ENCODE peak calls at places on chromosomes 7 and 10, in nine cellular contexts. L, T, O, F, E, Q, D, U and M are unnamed samples.

GRCh38 chr10:60921631-60922030 is 22.4 kb downstream of the RHOBTB1 start:
- DNase-seq in L (no peak), T (no peak), O (no peak), F (no peak), E (no peak), Q (no peak), D (no peak), U (no peak), M (no peak)

GRCh38 chr10:70503776-70504175 is 25.2 kb downstream of the PALD1 start:
- DNase-seq in L (no peak), T (no peak), O (no peak), F (no peak), E (no peak), Q (peak; percentile 53), D (no peak), U (no peak), M (no peak)

GRCh38 chr10:99619090-99619800 is 994 bp downstream of the SLC25A28 start:
- DNase-seq in L (no peak), T (no peak), O (peak; percentile 57), F (peak; percentile 33), E (no peak), Q (peak; percentile 48), D (peak; percentile 28), U (no peak), M (no peak)

GRCh38 chr10:43292745-43293676 is 26.1 kb upstream of the RASGEF1A start:
- DNase-seq in L (peak; percentile 24), T (peak; percentile 47), O (peak; percentile 75), F (peak; percentile 65), E (peak; percentile 74), Q (peak; percentile 71), D (peak; percentile 62), U (no peak), M (peak; percentile 21)

GRCh38 chr10:28842321-28842720 is 165.0 kb downstream of the BAMBI start:
- DNase-seq in L (no peak), T (peak; percentile 1), O (no peak), F (no peak), E (no peak), Q (peak; percentile 67), D (no peak), U (no peak), M (no peak)

GRCh38 chr10:1416456-1417037 is 320.8 kb downstream of the ADARB2 start:
- DNase-seq in L (no peak), T (no peak), O (no peak), F (no peak), E (no peak), Q (no peak), D (no peak), U (no peak), M (no peak)

GRCh38 chr10:92839191-92840085 is 8.9 kb upstream of the EXOC6 start:
- DNase-seq in L (peak; percentile 52), T (peak; percentile 46), O (peak; percentile 53), F (peak; percentile 68), E (peak; percentile 27), Q (no peak), D (peak; percentile 96), U (no peak), M (peak; percentile 34)

GRCh38 chr7:106774768-106775551 is 90.1 kb upstream of the PIK3CG start:
- DNase-seq in L (peak; percentile 48), T (no peak), O (peak; percentile 89), F (no peak), E (no peak), Q (peak; percentile 43), D (peak; percentile 96), U (no peak), M (no peak)

GRCh38 chr10:32417906-32418547 is 27.9 kb upstream of the CCDC7 start:
- DNase-seq in L (no peak), T (no peak), O (no peak), F (no peak), E (peak; percentile 72), Q (peak; percentile 96), D (no peak), U (no peak), M (no peak)

GRCh38 chr10:60335708-60336107 is 54.0 kb downstream of the ANK3 start:
- DNase-seq in L (no peak), T (no peak), O (peak; percentile 16), F (no peak), E (no peak), Q (no peak), D (peak; percentile 33), U (no peak), M (peak; percentile 19)

GRCh38 chr7:140159487-140159886 is 17.3 kb downstream of the KDM7A start:
- DNase-seq in L (no peak), T (no peak), O (no peak), F (no peak), E (no peak), Q (peak; percentile 24), D (no peak), U (no peak), M (no peak)

GRCh38 chr7:37054631-37055300 is 330.5 kb upstream of the AOAH start:
- DNase-seq in L (no peak), T (no peak), O (no peak), F (no peak), E (no peak), Q (peak; percentile 76), D (peak; percentile 21), U (no peak), M (no peak)

GRCh38 chr10:75195035-75195763 is 15.4 kb upstream of the VDAC2 start:
- DNase-seq in L (no peak), T (no peak), O (no peak), F (no peak), E (no peak), Q (peak; percentile 75), D (no peak), U (no peak), M (no peak)

GRCh38 chr10:95280637-95281036 is 10.2 kb downstream of the PDLIM1 start:
- DNase-seq in L (no peak), T (no peak), O (no peak), F (no peak), E (no peak), Q (no peak), D (no peak), U (no peak), M (peak; percentile 74)

GRCh38 chr10:43293677-43294057 is 26.8 kb upstream of the RASGEF1A start:
- DNase-seq in L (no peak), T (no peak), O (no peak), F (no peak), E (no peak), Q (no peak), D (no peak), U (no peak), M (no peak)

GRCh38 chr7:140609646-140610045 is 31.0 kb downstream of the DENND2A start:
- DNase-seq in L (no peak), T (no peak), O (no peak), F (no peak), E (no peak), Q (peak; percentile 59), D (no peak), U (no peak), M (no peak)

GRCh38 chr7:156423876-156424275 is 216.7 kb upstream of the RNF32 start:
- DNase-seq in L (no peak), T (no peak), O (no peak), F (no peak), E (no peak), Q (peak; percentile 22), D (no peak), U (no peak), M (no peak)

GRCh38 chr10:12350167-12350872 is 973 bp downstream of the CAMK1D start:
- DNase-seq in L (peak; percentile 18), T (peak; percentile 47), O (peak; percentile 16), F (peak; percentile 69), E (peak; percentile 59), Q (peak; percentile 70), D (peak; percentile 24), U (peak; percentile 12), M (peak; percentile 29)

GRCh38 chr7:90772410-90772809 is 176.3 kb downstream of the CDK14 start:
- DNase-seq in L (no peak), T (no peak), O (no peak), F (no peak), E (no peak), Q (no peak), D (no peak), U (no peak), M (no peak)

GRCh38 chr7:141754939-141755338 is 9.0 kb upstream of the TAS2R3 start:
- DNase-seq in L (no peak), T (no peak), O (peak; percentile 54), F (no peak), E (peak; percentile 11), Q (peak; percentile 7), D (peak; percentile 39), U (no peak), M (peak; percentile 46)

GRCh38 chr7:7816084-7816483 is 97.7 kb upstream of the RPA3 start:
- DNase-seq in L (no peak), T (no peak), O (no peak), F (peak; percentile 34), E (no peak), Q (no peak), D (peak; percentile 15), U (no peak), M (no peak)

GRCh38 chr7:38673795-38674194 is 42.6 kb upstream of the AMPH start:
- DNase-seq in L (no peak), T (no peak), O (no peak), F (no peak), E (no peak), Q (peak; percentile 8), D (peak; percentile 43), U (no peak), M (no peak)

GRCh38 chr7:152522551-152522950 is 86.7 kb upstream of the KMT2C start:
- DNase-seq in L (no peak), T (no peak), O (no peak), F (no peak), E (no peak), Q (peak; percentile 27), D (peak; percentile 21), U (no peak), M (no peak)